ENCODE peak calls at places on chromosomes 4 and X, in ten cellular contexts. One of them, this sample, is unnamed.

GRCh38 chrX:110163488-110163887 is 154.4 kb downstream of the AMMECR1 start:
- DNase-seq in Daoy: no peak
- DNase-seq in SHP77: no peak
- DNase-seq in CD8-positive, alpha-beta memory T cell: no peak
- DNase-seq in EH: peak
- DNase-seq in psoas muscle: no peak
- DNase-seq in NCI-H1105: no peak
- DNase-seq in SK-N-SH: no peak
- DNase-seq in WERI-Rb-1: no peak
- DNase-seq in GM23338: no peak
- DNase-seq in this sample: peak

GRCh38 chr4:10589308-10589707 is 95.3 kb downstream of the CLNK start:
- DNase-seq in GM23338: peak
- DNase-seq in psoas muscle: no peak
- DNase-seq in EH: no peak
- DNase-seq in SHP77: no peak
- DNase-seq in CD8-positive, alpha-beta memory T cell: no peak
- DNase-seq in NCI-H1105: no peak
- DNase-seq in WERI-Rb-1: no peak
- DNase-seq in SK-N-SH: no peak
- DNase-seq in Daoy: peak
- DNase-seq in this sample: no peak

GRCh38 chrX:9955506-9955905 is 11.7 kb upstream of the CLDN34 start:
- DNase-seq in NCI-H1105: no peak
- DNase-seq in EH: peak
- DNase-seq in WERI-Rb-1: no peak
- DNase-seq in SK-N-SH: no peak
- DNase-seq in SHP77: no peak
- DNase-seq in psoas muscle: no peak
- DNase-seq in CD8-positive, alpha-beta memory T cell: no peak
- DNase-seq in Daoy: no peak
- DNase-seq in GM23338: no peak
- DNase-seq in this sample: no peak

GRCh38 chr4:2712261-2712842 is 43.8 kb downstream of the TNIP2 start:
- DNase-seq in WERI-Rb-1: no peak
- DNase-seq in CD8-positive, alpha-beta memory T cell: no peak
- DNase-seq in NCI-H1105: no peak
- DNase-seq in EH: peak
- DNase-seq in SK-N-SH: no peak
- DNase-seq in psoas muscle: peak
- DNase-seq in Daoy: no peak
- DNase-seq in SHP77: no peak
- DNase-seq in GM23338: peak
- DNase-seq in this sample: no peak

GRCh38 chr4:3323071-3323481 is 30.3 kb downstream of the RGS12 start:
- DNase-seq in SK-N-SH: no peak
- DNase-seq in CD8-positive, alpha-beta memory T cell: no peak
- DNase-seq in psoas muscle: no peak
- DNase-seq in EH: no peak
- DNase-seq in NCI-H1105: no peak
- DNase-seq in SHP77: no peak
- DNase-seq in GM23338: no peak
- DNase-seq in Daoy: no peak
- DNase-seq in WERI-Rb-1: no peak
- DNase-seq in this sample: no peak

GRCh38 chr4:81688085-81688484 is 216.4 kb upstream of the RASGEF1B start:
- DNase-seq in EH: no peak
- DNase-seq in WERI-Rb-1: peak
- DNase-seq in CD8-positive, alpha-beta memory T cell: no peak
- DNase-seq in NCI-H1105: no peak
- DNase-seq in Daoy: no peak
- DNase-seq in GM23338: peak
- DNase-seq in SK-N-SH: no peak
- DNase-seq in psoas muscle: no peak
- DNase-seq in SHP77: no peak
- DNase-seq in this sample: no peak

GRCh38 chrX:10039821-10040793 is 72.9 kb downstream of the CLDN34 start:
- DNase-seq in WERI-Rb-1: no peak
- DNase-seq in SHP77: no peak
- DNase-seq in Daoy: peak
- DNase-seq in EH: no peak
- DNase-seq in NCI-H1105: no peak
- DNase-seq in SK-N-SH: no peak
- DNase-seq in CD8-positive, alpha-beta memory T cell: no peak
- DNase-seq in GM23338: no peak
- DNase-seq in psoas muscle: no peak
- DNase-seq in this sample: no peak

GRCh38 chrX:139640259-139640658 is 67.7 kb downstream of the MCF2 start:
- DNase-seq in GM23338: no peak
- DNase-seq in SHP77: no peak
- DNase-seq in SK-N-SH: no peak
- DNase-seq in Daoy: no peak
- DNase-seq in CD8-positive, alpha-beta memory T cell: no peak
- DNase-seq in psoas muscle: no peak
- DNase-seq in WERI-Rb-1: no peak
- DNase-seq in EH: no peak
- DNase-seq in NCI-H1105: no peak
- DNase-seq in this sample: no peak

GRCh38 chr4:4524364-4524763 is 17.5 kb downstream of the STX18 start:
- DNase-seq in psoas muscle: no peak
- DNase-seq in SK-N-SH: no peak
- DNase-seq in NCI-H1105: no peak
- DNase-seq in Daoy: peak
- DNase-seq in SHP77: no peak
- DNase-seq in WERI-Rb-1: no peak
- DNase-seq in CD8-positive, alpha-beta memory T cell: peak
- DNase-seq in EH: peak
- DNase-seq in GM23338: peak
- DNase-seq in this sample: no peak

GRCh38 chr4:129358571-129358970 is 262.6 kb downstream of the C4orf33 start:
- DNase-seq in psoas muscle: no peak
- DNase-seq in WERI-Rb-1: no peak
- DNase-seq in Daoy: peak
- DNase-seq in GM23338: no peak
- DNase-seq in SK-N-SH: no peak
- DNase-seq in SHP77: no peak
- DNase-seq in EH: peak
- DNase-seq in CD8-positive, alpha-beta memory T cell: no peak
- DNase-seq in NCI-H1105: no peak
- DNase-seq in this sample: no peak

GRCh38 chr4:87505862-87506261 is 23.3 kb downstream of the SPARCL1 start:
- DNase-seq in SK-N-SH: no peak
- DNase-seq in NCI-H1105: no peak
- DNase-seq in GM23338: peak
- DNase-seq in Daoy: no peak
- DNase-seq in WERI-Rb-1: peak
- DNase-seq in SHP77: no peak
- DNase-seq in EH: no peak
- DNase-seq in psoas muscle: no peak
- DNase-seq in CD8-positive, alpha-beta memory T cell: no peak
- DNase-seq in this sample: no peak

GRCh38 chr4:4480685-4481393 is 61.0 kb downstream of the STX18 start:
- DNase-seq in Daoy: no peak
- DNase-seq in EH: peak
- DNase-seq in GM23338: no peak
- DNase-seq in WERI-Rb-1: no peak
- DNase-seq in SK-N-SH: peak
- DNase-seq in psoas muscle: no peak
- DNase-seq in CD8-positive, alpha-beta memory T cell: no peak
- DNase-seq in NCI-H1105: no peak
- DNase-seq in SHP77: no peak
- DNase-seq in this sample: no peak

GRCh38 chr4:176302283-176303275 is 17.2 kb upstream of the SPCS3 start:
- DNase-seq in CD8-positive, alpha-beta memory T cell: no peak
- DNase-seq in WERI-Rb-1: no peak
- DNase-seq in GM23338: no peak
- DNase-seq in NCI-H1105: no peak
- DNase-seq in psoas muscle: no peak
- DNase-seq in SHP77: no peak
- DNase-seq in SK-N-SH: no peak
- DNase-seq in EH: peak
- DNase-seq in Daoy: peak
- DNase-seq in this sample: no peak

GRCh38 chrX:110450050-110450449 is 91.4 kb downstream of the RTL9 start:
- DNase-seq in NCI-H1105: peak
- DNase-seq in EH: peak
- DNase-seq in psoas muscle: peak
- DNase-seq in GM23338: peak
- DNase-seq in CD8-positive, alpha-beta memory T cell: peak
- DNase-seq in SHP77: peak
- DNase-seq in Daoy: peak
- DNase-seq in SK-N-SH: peak
- DNase-seq in WERI-Rb-1: peak
- DNase-seq in this sample: no peak

GRCh38 chrX:10118530-10118929 is 38.2 kb upstream of the CLCN4 start:
- DNase-seq in EH: no peak
- DNase-seq in WERI-Rb-1: no peak
- DNase-seq in GM23338: no peak
- DNase-seq in Daoy: no peak
- DNase-seq in SK-N-SH: no peak
- DNase-seq in NCI-H1105: no peak
- DNase-seq in CD8-positive, alpha-beta memory T cell: no peak
- DNase-seq in psoas muscle: no peak
- DNase-seq in SHP77: no peak
- DNase-seq in this sample: no peak

GRCh38 chrX:31590581-31591113 is 518.8 kb upstream of the FTHL17 start:
- DNase-seq in NCI-H1105: no peak
- DNase-seq in GM23338: no peak
- DNase-seq in Daoy: peak
- DNase-seq in EH: peak
- DNase-seq in SHP77: no peak
- DNase-seq in WERI-Rb-1: no peak
- DNase-seq in SK-N-SH: no peak
- DNase-seq in CD8-positive, alpha-beta memory T cell: no peak
- DNase-seq in psoas muscle: no peak
- DNase-seq in this sample: no peak

GRCh38 chr4:178028481-178028880 is 586.2 kb upstream of the AGA start:
- DNase-seq in Daoy: no peak
- DNase-seq in GM23338: no peak
- DNase-seq in psoas muscle: no peak
- DNase-seq in SK-N-SH: no peak
- DNase-seq in SHP77: no peak
- DNase-seq in CD8-positive, alpha-beta memory T cell: no peak
- DNase-seq in WERI-Rb-1: no peak
- DNase-seq in NCI-H1105: no peak
- DNase-seq in EH: no peak
- DNase-seq in this sample: no peak

GRCh38 chrX:13750204-13750603 is 15.7 kb downstream of the OFD1 start:
- DNase-seq in SK-N-SH: peak
- DNase-seq in SHP77: peak
- DNase-seq in EH: peak
- DNase-seq in CD8-positive, alpha-beta memory T cell: no peak
- DNase-seq in Daoy: peak
- DNase-seq in GM23338: peak
- DNase-seq in psoas muscle: no peak
- DNase-seq in NCI-H1105: peak
- DNase-seq in WERI-Rb-1: no peak
- DNase-seq in this sample: peak

GRCh38 chr4:26145212-26145611 is 175.6 kb upstream of the RBPJ start:
- DNase-seq in psoas muscle: no peak
- DNase-seq in SK-N-SH: no peak
- DNase-seq in CD8-positive, alpha-beta memory T cell: no peak
- DNase-seq in SHP77: no peak
- DNase-seq in WERI-Rb-1: no peak
- DNase-seq in Daoy: no peak
- DNase-seq in GM23338: no peak
- DNase-seq in NCI-H1105: no peak
- DNase-seq in EH: no peak
- DNase-seq in this sample: no peak

GRCh38 chr4:94995684-94996394 is 238.1 kb downstream of the BMPR1B start:
- DNase-seq in NCI-H1105: no peak
- DNase-seq in EH: no peak
- DNase-seq in WERI-Rb-1: no peak
- DNase-seq in SK-N-SH: no peak
- DNase-seq in CD8-positive, alpha-beta memory T cell: no peak
- DNase-seq in SHP77: peak
- DNase-seq in psoas muscle: peak
- DNase-seq in Daoy: peak
- DNase-seq in GM23338: peak
- DNase-seq in this sample: no peak

GRCh38 chr4:86831262-86832090 is 17.7 kb downstream of the SLC10A6 start:
- DNase-seq in EH: peak
- DNase-seq in SHP77: peak
- DNase-seq in GM23338: no peak
- DNase-seq in SK-N-SH: no peak
- DNase-seq in Daoy: peak
- DNase-seq in psoas muscle: no peak
- DNase-seq in NCI-H1105: no peak
- DNase-seq in WERI-Rb-1: no peak
- DNase-seq in CD8-positive, alpha-beta memory T cell: no peak
- DNase-seq in this sample: no peak

GRCh38 chr4:98284640-98285046 is 23.5 kb downstream of the RAP1GDS1 start:
- DNase-seq in Daoy: no peak
- DNase-seq in SHP77: no peak
- DNase-seq in CD8-positive, alpha-beta memory T cell: no peak
- DNase-seq in GM23338: peak
- DNase-seq in WERI-Rb-1: no peak
- DNase-seq in psoas muscle: no peak
- DNase-seq in SK-N-SH: no peak
- DNase-seq in EH: peak
- DNase-seq in NCI-H1105: no peak
- DNase-seq in this sample: no peak

GRCh38 chrX:32673193-32673592 is 538.2 kb downstream of the DMD start:
- DNase-seq in SHP77: no peak
- DNase-seq in SK-N-SH: no peak
- DNase-seq in NCI-H1105: no peak
- DNase-seq in GM23338: peak
- DNase-seq in psoas muscle: no peak
- DNase-seq in EH: no peak
- DNase-seq in CD8-positive, alpha-beta memory T cell: no peak
- DNase-seq in Daoy: no peak
- DNase-seq in WERI-Rb-1: no peak
- DNase-seq in this sample: no peak

GRCh38 chr4:108519911-108520310 is 100.5 kb upstream of the RPL34 start:
- DNase-seq in psoas muscle: no peak
- DNase-seq in CD8-positive, alpha-beta memory T cell: no peak
- DNase-seq in GM23338: no peak
- DNase-seq in NCI-H1105: no peak
- DNase-seq in SK-N-SH: no peak
- DNase-seq in EH: no peak
- DNase-seq in Daoy: no peak
- DNase-seq in SHP77: no peak
- DNase-seq in WERI-Rb-1: no peak
- DNase-seq in this sample: no peak

GRCh38 chrX:77785400-77785745 is 643 bp downstream of the ATRX start:
- DNase-seq in psoas muscle: no peak
- DNase-seq in GM23338: peak
- DNase-seq in CD8-positive, alpha-beta memory T cell: no peak
- DNase-seq in SHP77: no peak
- DNase-seq in Daoy: peak
- DNase-seq in SK-N-SH: peak
- DNase-seq in NCI-H1105: peak
- DNase-seq in EH: peak
- DNase-seq in WERI-Rb-1: peak
- DNase-seq in this sample: no peak

GRCh38 chr4:122514671-122515070 is 58.1 kb upstream of the IL2 start:
- DNase-seq in GM23338: no peak
- DNase-seq in NCI-H1105: no peak
- DNase-seq in CD8-positive, alpha-beta memory T cell: no peak
- DNase-seq in EH: no peak
- DNase-seq in psoas muscle: no peak
- DNase-seq in WERI-Rb-1: no peak
- DNase-seq in SHP77: no peak
- DNase-seq in SK-N-SH: no peak
- DNase-seq in Daoy: no peak
- DNase-seq in this sample: no peak

GRCh38 chr4:56990109-56990508 is 11.4 kb downstream of the POLR2B start:
- DNase-seq in SHP77: no peak
- DNase-seq in EH: peak
- DNase-seq in GM23338: no peak
- DNase-seq in Daoy: peak
- DNase-seq in CD8-positive, alpha-beta memory T cell: no peak
- DNase-seq in psoas muscle: no peak
- DNase-seq in SK-N-SH: no peak
- DNase-seq in WERI-Rb-1: no peak
- DNase-seq in NCI-H1105: no peak
- DNase-seq in this sample: no peak

GRCh38 chrX:10979956-10980355 is 131.2 kb upstream of the HCCS start:
- DNase-seq in WERI-Rb-1: no peak
- DNase-seq in NCI-H1105: no peak
- DNase-seq in SK-N-SH: no peak
- DNase-seq in Daoy: no peak
- DNase-seq in CD8-positive, alpha-beta memory T cell: no peak
- DNase-seq in GM23338: no peak
- DNase-seq in SHP77: no peak
- DNase-seq in EH: no peak
- DNase-seq in psoas muscle: no peak
- DNase-seq in this sample: no peak

This sample was measured in NCI-H524 treated with DMSO at 0.1 percent for 48 hours.